ENCODE peak calls at places on chromosomes 4 and X, in six cellular contexts. O is SW480, R is esophagus squamous epithelium, M is NB4, H is SHP77, L is cardiac fibroblast. B is an unnamed sample.

GRCh38 chr4:76366737-76367136 is 54.2 kb downstream of the CCDC158 start:
- DNase-seq in O (no peak), L (no peak), M (no peak), H (no peak), R (no peak), B (no peak)

GRCh38 chr4:76024007-76024406 is 710 bp upstream of the CXCL10 start:
- DNase-seq in M (no peak), O (no peak), H (no peak), R (no peak), L (no peak), B (no peak)

GRCh38 chrX:47643926-47644325 is 6.4 kb downstream of the ELK1 start:
- DNase-seq in O (no peak), L (peak), H (no peak), R (no peak), M (peak), B (peak)

GRCh38 chrX:108298165-108298602 is 140.0 kb downstream of the COL4A6 start:
- DNase-seq in O (no peak), R (no peak), M (no peak), L (no peak), H (no peak), B (no peak)

GRCh38 chr4:2388430-2389182 is 29.8 kb downstream of the ZFYVE28 start:
- DNase-seq in M (peak), O (no peak), R (no peak), H (no peak), L (peak), B (no peak)

GRCh38 chrX:22409418-22409817 is 136.7 kb downstream of the CBLL2 start:
- DNase-seq in O (no peak), L (no peak), R (no peak), H (no peak), M (no peak), B (no peak)

GRCh38 chr4:139718833-139719232 is 53.2 kb downstream of the MGST2 start:
- DNase-seq in O (no peak), M (no peak), H (no peak), R (no peak), L (no peak), B (no peak)

GRCh38 chr4:158949094-158949493 is 153.8 kb upstream of the RAPGEF2 start:
- DNase-seq in L (peak), O (peak), M (no peak), H (no peak), R (no peak), B (no peak)

GRCh38 chrX:1249101-1249887 is 19.3 kb upstream of the CSF2RA start:
- DNase-seq in H (no peak), O (peak), L (no peak), M (peak), R (no peak), B (no peak)

GRCh38 chr4:8202108-8202507 is 3.0 kb downstream of the SH3TC1 start:
- DNase-seq in H (no peak), R (no peak), L (no peak), O (no peak), M (no peak), B (peak)

B was measured in NAMALWA.